ENCODE peak calls at places on chromosomes 6 and 20, in nine cellular contexts. W is activated CD4-positive, alpha-beta memory T cell treated with anti-CD3 and anti-CD28 coated beads, Interleukin-2, amount 10 ng/mL, durations not matched to agents 7 days and 5 days; D is amygdala; F is GM12878; M is GM13976; X is AG09319; P is GM23248; R is amniotic epithelial cell; J is H54. I is an unnamed sample.

GRCh38 chr20:62377615-62378085 is 9.3 kb upstream of the RPS21 start:
- DNase-seq in D (no peak), W (no peak), M (no peak), J (no peak), R (no peak), X (no peak), F (no peak), P (no peak), I (peak; percentile 87)

GRCh38 chr6:43339168-43339567 is 30.3 kb downstream of the ZNF318 start:
- DNase-seq in F (peak; percentile 55), M (peak; percentile 47), J (no peak), R (no peak), W (no peak), X (no peak), D (no peak), P (no peak), I (no peak)

GRCh38 chr20:1391640-1392442 is 1.0 kb downstream of the FKBP1A start:
- DNase-seq in J (no peak), X (no peak), R (peak; percentile 76), P (peak; percentile 48), F (no peak), M (peak; percentile 23), D (no peak), W (no peak), I (no peak)

GRCh38 chr6:115914098-115914497 is 146.6 kb downstream of the FRK start:
- DNase-seq in D (no peak), W (no peak), F (no peak), P (no peak), R (peak; percentile 44), M (no peak), J (no peak), X (no peak), I (no peak)

GRCh38 chr6:106648651-106649308 is 19.4 kb downstream of the QRSL1 start:
- DNase-seq in M (peak; percentile 23), P (no peak), W (no peak), D (no peak), X (no peak), F (no peak), R (no peak), J (no peak), I (no peak)

GRCh38 chr20:20831794-20832193 is 119.3 kb upstream of the RALGAPA2 start:
- DNase-seq in X (no peak), M (no peak), F (no peak), J (no peak), R (no peak), P (no peak), D (no peak), W (no peak), I (no peak)

GRCh38 chr6:159008656-159009288 is 8.8 kb upstream of the RSPH3 start:
- DNase-seq in X (no peak), M (peak; percentile 59), D (no peak), W (peak; percentile 28), F (no peak), R (peak; percentile 51), P (peak; percentile 65), J (no peak), I (peak; percentile 17)

GRCh38 chr6:148438593-148438992 is 96.0 kb downstream of the SASH1 start:
- DNase-seq in W (no peak), J (no peak), R (peak; percentile 83), M (no peak), X (no peak), F (no peak), D (no peak), P (no peak), I (no peak)

GRCh38 chr20:49853640-49854039 is 41.0 kb downstream of the SLC9A8 start:
- DNase-seq in W (no peak), J (peak; percentile 67), D (no peak), M (no peak), X (no peak), R (peak; percentile 97), P (peak; percentile 74), F (no peak), I (no peak)

GRCh38 chr6:63887011-63887751 is 251.6 kb downstream of the PHF3 start:
- DNase-seq in R (no peak), F (no peak), J (no peak), X (no peak), W (no peak), D (no peak), M (no peak), P (no peak), I (no peak)

GRCh38 chr6:136652656-136653055 is 102.4 kb upstream of the MAP7 start:
- DNase-seq in M (no peak), X (no peak), P (no peak), R (no peak), D (no peak), J (no peak), F (no peak), W (no peak), I (no peak)

GRCh38 chr6:1285589-1286340 is 26.1 kb upstream of the FOXQ1 start:
- DNase-seq in M (no peak), P (peak; percentile 82), D (no peak), W (no peak), J (peak; percentile 51), R (peak; percentile 58), X (no peak), F (no peak), I (no peak)

GRCh38 chr20:16664031-16664430 is 65.8 kb upstream of the SNRPB2 start:
- DNase-seq in F (no peak), W (no peak), R (no peak), J (no peak), X (no peak), D (no peak), P (no peak), M (no peak), I (peak; percentile 42)

GRCh38 chr6:70298070-70298469 is 4.8 kb downstream of the COL9A1 start:
- DNase-seq in R (no peak), F (no peak), J (no peak), X (no peak), M (no peak), P (no peak), W (no peak), D (no peak), I (no peak)

GRCh38 chr20:44120676-44121425 is 66.1 kb downstream of the JPH2 start:
- DNase-seq in J (no peak), D (no peak), P (no peak), F (no peak), X (no peak), W (no peak), R (no peak), M (no peak), I (no peak)

GRCh38 chr6:163427498-163428254 is 13.2 kb downstream of the QKI start:
- DNase-seq in M (no peak), D (no peak), F (no peak), P (peak; percentile 80), J (no peak), R (peak; percentile 87), X (peak; percentile 43), W (no peak), I (no peak)

GRCh38 chr6:2667617-2668016 is 83.1 kb downstream of the MYLK4 start:
- DNase-seq in F (no peak), R (no peak), M (no peak), W (no peak), X (no peak), D (no peak), P (no peak), J (no peak), I (no peak)

GRCh38 chr6:19413323-19413722 is 423.8 kb upstream of the ID4 start:
- DNase-seq in X (no peak), W (no peak), M (no peak), J (no peak), F (no peak), P (peak; percentile 80), R (peak; percentile 85), D (no peak), I (no peak)

GRCh38 chr6:163671355-163671754 is 256.8 kb downstream of the QKI start:
- DNase-seq in J (no peak), M (no peak), X (no peak), P (no peak), F (no peak), R (no peak), D (no peak), W (no peak), I (no peak)

GRCh38 chr6:38572186-38572813 is 67.4 kb downstream of the BTBD9 start:
- DNase-seq in J (no peak), F (peak; percentile 41), X (no peak), W (no peak), D (no peak), M (no peak), P (no peak), R (no peak), I (no peak)

GRCh38 chr6:8230357-8230756 is 128.0 kb upstream of the EEF1E1 start:
- DNase-seq in M (no peak), F (no peak), P (no peak), D (no peak), J (no peak), X (no peak), W (no peak), R (no peak), I (no peak)

GRCh38 chr6:100633096-100633766 is 168.5 kb upstream of the SIM1 start:
- DNase-seq in F (no peak), J (peak; percentile 2), D (no peak), X (peak; percentile 27), M (no peak), R (peak; percentile 80), W (no peak), P (peak; percentile 96), I (no peak)

GRCh38 chr6:158474961-158475343 is 84.9 kb upstream of the TMEM181 start:
- DNase-seq in P (peak; percentile 42), X (no peak), J (no peak), R (peak; percentile 62), F (no peak), D (no peak), W (no peak), M (no peak), I (no peak)

GRCh38 chr6:129843573-129843972 is 17.5 kb downstream of the TMEM244 start:
- DNase-seq in F (no peak), D (no peak), R (peak; percentile 81), P (no peak), M (no peak), X (no peak), J (no peak), W (no peak), I (no peak)

GRCh38 chr6:152206072-152206818 is 398.8 kb downstream of the ESR1 start:
- DNase-seq in M (no peak), W (peak; percentile 24), P (peak; percentile 48), R (peak; percentile 38), F (no peak), J (no peak), D (no peak), X (no peak), I (no peak)

GRCh38 chr6:1562171-1562955 is 47.4 kb upstream of the FOXC1 start:
- DNase-seq in F (no peak), D (no peak), J (no peak), R (no peak), P (no peak), X (no peak), M (no peak), W (no peak), I (no peak)

GRCh38 chr6:116326392-116326717 is 44.4 kb upstream of the DSE start:
- DNase-seq in F (no peak), X (no peak), R (no peak), D (no peak), J (no peak), M (no peak), W (no peak), P (no peak), I (no peak)

GRCh38 chr6:135146160-135146920 is 34.8 kb upstream of the MYB start:
- DNase-seq in W (no peak), J (no peak), R (peak; percentile 34), P (peak; percentile 11), F (no peak), M (no peak), X (no peak), D (no peak), I (no peak)

GRCh38 chr6:138920906-138921305 is 67.1 kb downstream of the REPS1 start:
- DNase-seq in J (no peak), X (no peak), F (no peak), M (no peak), W (no peak), R (no peak), P (no peak), D (no peak), I (no peak)

GRCh38 chr20:56748476-56749377 is 119.6 kb downstream of the TFAP2C start:
- DNase-seq in D (no peak), X (no peak), P (no peak), W (no peak), R (no peak), M (no peak), F (no peak), J (no peak), I (no peak)

GRCh38 chr20:9070304-9070703 is 1.4 kb downstream of the PLCB4 start:
- DNase-seq in F (no peak), R (no peak), P (no peak), W (no peak), D (no peak), J (no peak), X (no peak), M (no peak), I (no peak)

I was measured in NCI-H446.